ENCODE peak calls at places on chromosomes 2 and 18, in five cellular contexts. L is BJ, Q is EH, O is Calu3, S is NCI-H1105 treated with DMSO at 0.1 percent for 48 hours. T is an unnamed sample.
A peak's percentile ranks its signal among the peaks of the same experiment; 100 is the strongest.

GRCh38 chr2:128469203-128469602 is 150.5 kb upstream of the HS6ST1 start:
- DNase-seq in L (no peak), Q (no peak), O (no peak), S (no peak), T (no peak)

GRCh38 chr2:227183657-227184367 is 19.4 kb downstream of the COL4A3 start:
- DNase-seq in L (no peak), Q (peak; percentile 23), O (peak; percentile 67), S (no peak), T (no peak)

GRCh38 chr18:54647176-54647575 is 56.1 kb downstream of the DYNAP start:
- DNase-seq in L (no peak), Q (peak; percentile 9), O (peak; percentile 48), S (peak; percentile 64), T (no peak)

GRCh38 chr2:69138247-69138754 is 125.3 kb downstream of the ANTXR1 start:
- DNase-seq in L (peak; percentile 40), Q (peak; percentile 87), O (peak; percentile 4), S (no peak), T (peak; percentile 48)

GRCh38 chr2:10501980-10502802 is 54.1 kb upstream of the ODC1 start:
- DNase-seq in L (no peak), Q (no peak), O (no peak), S (no peak), T (no peak)

GRCh38 chr2:135662088-135662487 is 79.6 kb upstream of the UBXN4 start:
- DNase-seq in L (peak; percentile 6), Q (peak; percentile 46), O (no peak), S (no peak), T (no peak)

GRCh38 chr2:201730651-201731280 is 32.3 kb upstream of the MPP4 start:
- DNase-seq in L (no peak), Q (no peak), O (no peak), S (no peak), T (no peak)

GRCh38 chr2:191675807-191676667 is 1.9 kb upstream of the NABP1 start:
- DNase-seq in L (no peak), Q (peak; percentile 53), O (no peak), S (no peak), T (no peak)

GRCh38 chr2:38146302-38146916 is 70.5 kb upstream of the CYP1B1 start:
- DNase-seq in L (peak; percentile 74), Q (peak; percentile 89), O (peak; percentile 49), S (no peak), T (peak; percentile 37)

GRCh38 chr2:73890301-73891092 is 2.3 kb upstream of the ACTG2 start:
- DNase-seq in L (no peak), Q (peak; percentile 35), O (no peak), S (no peak), T (no peak)

T was measured in SJCRH30.